ENCODE peak calls at places on chromosomes 5 and 9, in five cellular contexts. K, I, D, E and Q are unnamed samples.

GRCh38 chr9:4905135-4905490 is 80.0 kb upstream of the JAK2 start:
- DNase-seq in I (no peak), E (no peak), K (no peak), D (no peak), Q (no peak)

GRCh38 chr9:34125681-34126206 is 754 bp downstream of the DCAF12 start:
- DNase-seq in D (no peak), K (no peak), I (no peak), E (peak), Q (no peak)

GRCh38 chr9:98450486-98450885 is 195.0 kb upstream of the TBC1D2 start:
- DNase-seq in K (no peak), I (peak), D (no peak), E (no peak), Q (no peak)

GRCh38 chr9:133842174-133842573 is 104.0 kb upstream of the SARDH start:
- DNase-seq in D (no peak), I (no peak), K (peak), E (no peak), Q (no peak)

GRCh38 chr5:176647870-176648466 is 684 bp downstream of the TSPAN17 start:
- DNase-seq in K (peak), E (no peak), I (no peak), D (peak), Q (no peak)

GRCh38 chr9:127521919-127522304 is 70.6 kb downstream of the LRSAM1 start:
- DNase-seq in I (no peak), K (no peak), E (no peak), D (peak), Q (no peak)

GRCh38 chr9:124130277-124131075 is 118.9 kb downstream of the LHX2 start:
- DNase-seq in D (peak), I (no peak), E (no peak), K (no peak), Q (no peak)

GRCh38 chr5:77400645-77401044 is 91.5 kb downstream of the WDR41 start:
- DNase-seq in I (no peak), K (no peak), D (no peak), E (no peak), Q (no peak)

GRCh38 chr5:79689541-79690466 is at the start of gene CMYA5:
- DNase-seq in E (no peak), D (no peak), I (no peak), K (peak), Q (no peak)

GRCh38 chr9:133331221-133331620 is 4.8 kb downstream of the SURF6 start:
- DNase-seq in D (no peak), K (no peak), E (no peak), I (no peak), Q (no peak)

GRCh38 chr5:142520885-142521284 is 165.0 kb downstream of the FGF1 start:
- DNase-seq in K (no peak), I (no peak), D (no peak), E (no peak), Q (no peak)

GRCh38 chr5:96756985-96757384 is 50.8 kb downstream of the ERAP1 start:
- DNase-seq in K (no peak), D (no peak), E (no peak), I (no peak), Q (no peak)

GRCh38 chr5:926416-927171 is 33.9 kb downstream of the TRIP13 start:
- DNase-seq in I (peak), D (peak), K (peak), E (no peak), Q (peak)

GRCh38 chr5:115033861-115034260 is 135.8 kb downstream of the TRIM36 start:
- DNase-seq in K (no peak), D (no peak), I (no peak), E (peak), Q (no peak)

GRCh38 chr9:5448016-5448415 is 2.3 kb upstream of the CD274 start:
- DNase-seq in D (no peak), I (no peak), K (no peak), E (no peak), Q (no peak)

GRCh38 chr5:134846641-134846960 is 833 bp downstream of the C5orf24 start:
- DNase-seq in K (no peak), I (no peak), E (peak), D (no peak), Q (no peak)

GRCh38 chr5:86968311-86968753 is 299.4 kb upstream of the RASA1 start:
- DNase-seq in D (no peak), E (peak), K (peak), I (no peak), Q (no peak)
- TF ChIP-seq CTCF in D (peak), E (peak), K (peak), I (no peak), Q (peak)

DNA sequence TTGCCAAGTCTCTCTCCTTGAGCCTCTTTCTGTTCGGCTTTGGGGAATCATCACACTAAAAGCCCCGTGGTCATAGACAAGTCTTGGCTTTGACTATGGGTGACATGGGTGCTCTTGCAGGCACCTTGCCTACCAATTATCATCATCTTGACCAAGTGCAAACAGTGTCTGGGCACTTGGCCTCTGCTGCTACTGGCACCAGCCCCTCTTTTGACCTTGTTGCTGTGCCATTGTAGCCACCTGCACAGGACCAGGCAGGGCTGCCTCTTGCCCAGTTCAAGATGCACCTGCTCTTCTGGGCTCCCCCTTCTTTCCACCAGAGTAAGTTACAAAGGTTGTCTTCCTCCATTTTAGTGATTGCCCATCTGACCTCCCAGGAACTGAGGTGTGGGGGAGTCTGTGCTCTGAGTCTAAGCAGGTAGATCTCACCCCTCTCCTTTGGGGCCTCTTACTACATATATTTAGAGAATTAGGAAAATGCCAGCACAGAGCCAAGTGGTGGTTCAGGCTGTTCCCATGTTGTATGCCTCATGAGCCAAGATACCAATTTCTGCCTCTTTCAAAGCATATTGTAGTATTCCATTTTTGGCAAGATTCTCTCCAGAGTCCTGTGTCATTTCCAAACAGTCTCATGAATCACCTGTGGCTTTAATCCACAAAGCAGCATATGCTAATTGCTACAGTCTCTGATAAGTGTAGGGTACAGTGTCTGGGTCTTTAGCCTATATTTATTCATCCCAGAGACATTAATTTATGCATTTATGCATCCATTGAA is 142.9 kb upstream of the DAP start:
- DNase-seq in E (no peak), I (no peak), K (no peak), D (no peak), Q (no peak)
- TF ChIP-seq CTCF in E (no peak), I (no peak), K (no peak), D (no peak), Q (no peak)

GRCh38 chr5:78649220-78649700 is 688 bp upstream of the LHFPL2 start:
- DNase-seq in K (no peak), I (no peak), E (peak), D (no peak), Q (no peak)

GRCh38 chr5:78649816-78650561 is 1.4 kb upstream of the LHFPL2 start:
- DNase-seq in D (no peak), E (peak), K (no peak), I (no peak), Q (no peak)

GRCh38 chr5:78647411-78647818 is 1.2 kb downstream of the LHFPL2 start:
- DNase-seq in I (no peak), K (peak), D (no peak), E (peak), Q (no peak)

GRCh38 chr5:78648359-78649219 is at the start of gene LHFPL2:
- DNase-seq in D (peak), K (peak), I (peak), E (no peak), Q (peak)

DNA sequence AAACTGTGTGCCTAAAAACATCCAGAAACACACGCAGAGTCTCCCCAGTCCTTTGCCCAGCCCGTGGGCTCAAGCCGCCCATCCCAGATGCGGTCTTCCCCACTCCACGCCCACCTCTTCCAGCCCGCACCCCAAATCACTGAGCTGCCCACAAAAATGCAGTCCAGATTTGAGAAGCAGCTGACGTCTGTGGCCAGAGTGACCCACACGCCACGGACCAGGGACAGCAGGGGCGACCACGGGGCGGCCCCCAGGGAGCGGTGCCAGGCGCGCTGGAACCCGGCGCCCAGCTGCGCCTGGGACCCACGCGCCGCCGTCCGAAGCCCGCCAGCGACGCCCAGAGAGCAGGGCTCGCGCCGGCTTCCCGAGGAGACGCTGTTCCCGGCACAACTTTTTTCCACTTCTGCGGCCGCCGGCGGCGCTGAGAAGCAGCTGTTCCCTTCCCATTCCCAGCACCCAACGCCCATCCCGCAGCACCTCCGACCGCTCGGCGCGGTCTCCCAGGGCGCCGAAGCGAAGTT is 674 bp downstream of the LHFPL2 start:
- DNase-seq in K (peak), I (peak), D (peak), E (no peak), Q (peak)
- TF ChIP-seq CTCF in K (no peak), I (no peak), D (no peak), E (peak), Q (peak)

GRCh38 chr5:10723519-10723918 is 37.5 kb downstream of the DAP start:
- DNase-seq in I (no peak), K (no peak), D (no peak), E (no peak), Q (no peak)

GRCh38 chr5:10726179-10726912 is 34.7 kb downstream of the DAP start:
- DNase-seq in D (no peak), K (no peak), I (no peak), E (no peak), Q (no peak)

GRCh38 chr5:10725636-10726035 is 35.4 kb downstream of the DAP start:
- DNase-seq in D (no peak), E (no peak), K (no peak), I (no peak), Q (no peak)

GRCh38 chr5:10726913-10727517 is 34.0 kb downstream of the DAP start:
- DNase-seq in D (no peak), K (no peak), E (no peak), I (no peak), Q (no peak)

GRCh38 chr5:10724799-10725507 is 36.1 kb downstream of the DAP start:
- DNase-seq in I (peak), K (peak), D (peak), E (peak), Q (no peak)
- TF ChIP-seq CTCF in I (no peak), K (no peak), D (peak), E (no peak), Q (peak)

DNA sequence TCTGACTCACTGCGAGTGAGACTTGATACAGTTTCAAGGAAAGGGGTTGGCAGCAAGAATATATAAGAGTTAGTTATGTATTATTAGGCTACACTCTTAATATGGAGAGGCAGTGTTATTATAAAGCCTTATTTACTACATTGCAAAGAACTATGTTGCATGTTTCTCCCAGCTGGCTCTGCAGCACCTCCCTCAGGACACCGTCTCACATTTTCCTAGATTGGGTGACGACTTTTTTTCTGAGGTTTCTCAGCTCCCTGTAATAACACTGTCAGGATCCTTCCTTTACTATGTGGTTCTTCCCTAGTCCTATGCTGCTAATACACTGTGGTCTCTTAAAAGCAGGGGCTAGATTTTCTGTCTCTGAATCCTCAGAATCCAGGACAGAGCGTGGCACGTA is 153.7 kb downstream of the INSYN2B start:
- DNase-seq in K (no peak), I (no peak), E (no peak), D (no peak), Q (no peak)
- TF ChIP-seq CTCF in K (no peak), I (no peak), E (no peak), D (no peak), Q (peak)

DNA sequence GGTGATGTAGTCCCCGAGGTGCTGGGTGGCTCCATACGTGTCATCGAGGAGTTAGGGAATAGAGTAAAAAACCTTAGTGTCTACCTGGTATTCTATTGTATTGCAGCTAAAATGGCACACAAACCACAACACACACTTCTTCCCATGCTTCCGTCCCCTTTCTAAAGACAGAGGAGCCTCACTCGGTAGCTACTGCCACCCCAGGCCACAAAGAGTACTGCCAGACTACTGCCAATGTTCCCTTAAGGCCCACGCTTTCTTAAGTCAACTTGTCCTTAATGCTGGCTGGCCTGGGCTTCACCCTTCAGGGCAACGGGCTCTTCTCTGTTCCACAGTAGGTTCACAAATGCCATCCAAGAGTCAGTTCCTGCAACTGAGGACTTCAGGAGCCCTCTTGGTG is 673.0 kb downstream of the ELAVL2 start:
- DNase-seq in I (no peak), E (no peak), D (no peak), K (no peak), Q (no peak)
- TF ChIP-seq CTCF in I (no peak), E (no peak), D (no peak), K (no peak), Q (no peak)

DNA sequence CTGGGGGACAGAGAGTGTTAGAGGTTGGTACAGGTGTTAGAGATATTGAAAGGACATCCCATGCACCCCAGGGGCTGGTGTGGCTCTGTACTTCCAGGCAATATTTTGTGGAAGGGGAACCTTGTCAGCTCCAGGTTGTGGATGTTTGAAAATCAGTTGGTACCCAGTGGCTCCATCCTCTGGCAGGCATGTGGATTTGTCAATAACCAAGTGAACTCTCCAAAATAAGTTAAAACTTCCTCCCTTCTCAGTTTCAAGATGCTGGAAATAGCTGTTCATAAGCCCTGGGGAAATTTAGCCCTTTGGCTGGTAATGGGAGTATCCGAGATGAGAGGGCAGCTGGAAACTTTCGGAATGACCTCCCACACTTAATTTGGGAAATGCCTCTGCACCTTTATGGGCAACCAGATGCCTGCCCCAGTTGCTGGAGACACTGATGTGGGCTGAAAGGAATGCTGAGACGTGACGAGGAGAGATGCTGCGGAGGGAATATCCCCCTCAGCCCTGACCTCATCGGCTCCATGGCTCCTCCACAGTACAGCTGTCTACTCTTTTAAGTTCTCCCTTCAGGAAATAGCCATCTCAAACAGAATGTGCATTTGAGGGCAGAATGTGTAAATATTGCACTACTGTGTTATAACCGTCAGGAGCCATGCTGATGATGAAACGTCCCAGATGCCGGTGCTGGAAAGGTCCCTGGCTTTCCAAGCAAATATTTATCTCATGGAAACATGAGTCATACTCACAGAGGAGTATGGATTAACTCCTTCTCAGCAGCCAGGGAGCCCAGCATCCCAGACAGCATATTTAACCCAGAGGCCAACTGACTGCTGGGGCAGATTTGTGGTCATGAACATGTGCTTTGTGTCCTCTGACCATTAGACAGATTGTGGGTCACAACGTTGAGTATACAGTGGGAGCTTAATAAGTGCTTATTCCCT is 29.5 kb downstream of the TGFBI start:
- DNase-seq in E (peak), I (peak), D (no peak), K (peak), Q (peak)
- TF ChIP-seq CTCF in E (peak), I (no peak), D (no peak), K (peak), Q (peak)